ENCODE peak calls at places on chromosomes 12 and 14, in seven cellular contexts. O, I, J, Q, D, W and S are unnamed samples.
A peak's percentile ranks its signal among the peaks of the same experiment; 100 is the strongest.

GRCh38 chr14:49492151-49492550 is 94.0 kb downstream of the RPS29 start:
- DNase-seq in O (no peak), I (no peak), J (no peak), Q (no peak), D (no peak), W (no peak), S (no peak)

GRCh38 chr12:51023625-51024395 is 2.4 kb downstream of the SLC11A2 start:
- DNase-seq in O (peak; percentile 25), I (no peak), J (no peak), Q (peak; percentile 30), D (no peak), W (no peak), S (no peak)

GRCh38 chr14:76955575-76956252 is 72.8 kb downstream of the IRF2BPL start:
- DNase-seq in O (peak; percentile 33), I (no peak), J (peak; percentile 85), Q (peak; percentile 75), D (no peak), W (peak; percentile 36), S (no peak)

GRCh38 chr12:25377475-25378179 is 126.9 kb upstream of the KRAS start:
- DNase-seq in O (peak; percentile 33), I (no peak), J (peak; percentile 77), Q (no peak), D (no peak), W (no peak), S (no peak)

GRCh38 chr12:123931686-123932321 is 40.8 kb downstream of the CCDC92 start:
- DNase-seq in O (no peak), I (no peak), J (no peak), Q (no peak), D (no peak), W (peak; percentile 29), S (no peak)

GRCh38 chr12:24743891-24744793 is 204.8 kb downstream of the BCAT1 start:
- DNase-seq in O (peak; percentile 50), I (no peak), J (no peak), Q (no peak), D (no peak), W (no peak), S (no peak)

GRCh38 chr14:33805593-33805992 is 145.3 kb downstream of the EGLN3 start:
- DNase-seq in O (no peak), I (no peak), J (no peak), Q (no peak), D (no peak), W (no peak), S (no peak)

GRCh38 chr12:16325426-16325825 is 22.0 kb upstream of the MGST1 start:
- DNase-seq in O (no peak), I (no peak), J (no peak), Q (no peak), D (no peak), W (no peak), S (no peak)

GRCh38 chr14:36975834-36976233 is 196.6 kb downstream of the SLC25A21 start:
- DNase-seq in O (no peak), I (no peak), J (peak; percentile 46), Q (no peak), D (no peak), W (no peak), S (no peak)

GRCh38 chr12:105226219-105226618 is 9.8 kb downstream of the APPL2 start:
- DNase-seq in O (peak; percentile 89), I (no peak), J (peak; percentile 97), Q (peak; percentile 83), D (no peak), W (peak; percentile 4), S (no peak)

GRCh38 chr12:74849801-74850200 is 312.2 kb downstream of the ATXN7L3B start:
- DNase-seq in O (no peak), I (no peak), J (no peak), Q (no peak), D (no peak), W (no peak), S (no peak)

GRCh38 chr12:12839886-12840285 is 26.7 kb downstream of the DDX47 start:
- DNase-seq in O (peak; percentile 68), I (no peak), J (peak; percentile 95), Q (peak; percentile 85), D (no peak), W (no peak), S (no peak)

GRCh38 chr14:102930753-102931579 is 8.5 kb downstream of the AMN start:
- DNase-seq in O (peak; percentile 10), I (peak; percentile 71), J (peak; percentile 44), Q (peak; percentile 59), D (no peak), W (no peak), S (no peak)

GRCh38 chr12:114901316-114901715 is 217.3 kb upstream of the TBX3 start:
- DNase-seq in O (no peak), I (no peak), J (no peak), Q (no peak), D (no peak), W (no peak), S (no peak)

GRCh38 chr14:100159865-100160533 is 554 bp upstream of the DEGS2 start:
- DNase-seq in O (no peak), I (peak; percentile 67), J (no peak), Q (no peak), D (no peak), W (no peak), S (no peak)

DNA sequence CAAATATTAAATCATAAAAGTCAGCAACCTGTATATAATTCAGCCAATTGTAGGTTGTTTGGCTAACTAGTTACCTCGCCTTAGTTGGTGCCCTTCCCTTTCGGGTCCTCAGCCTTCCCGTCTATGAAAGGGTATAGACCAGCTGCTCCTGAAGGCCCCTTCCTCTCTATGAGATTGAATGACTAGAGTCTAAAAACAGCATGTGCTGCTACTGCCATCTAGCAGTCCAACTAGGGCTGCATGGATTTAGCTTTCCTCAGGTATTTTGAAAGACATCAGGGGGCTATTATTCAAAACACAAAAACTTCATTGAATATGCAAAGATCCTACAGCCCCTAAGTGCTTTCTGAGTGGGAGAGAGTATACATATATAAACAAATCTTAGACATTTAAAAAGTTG is 37.0 kb upstream of the TMEM263 start:
- DNase-seq in O (peak; percentile 30), I (peak; percentile 50), J (peak; percentile 50), Q (no peak), D (no peak), W (no peak), S (no peak)
- TF ChIP-seq CTCF in O (peak; percentile 59), I (no peak), J (peak; percentile 58), Q (no peak), D (peak; percentile 73), W (no peak), S (peak; percentile 71)

GRCh38 chr12:81610955-81611889 is 147.9 kb downstream of the PPFIA2 start:
- DNase-seq in O (peak; percentile 8), I (peak; percentile 12), J (no peak), Q (no peak), D (no peak), W (no peak), S (no peak)
- TF ChIP-seq CTCF in O (peak; percentile 41), I (no peak), J (no peak), Q (no peak), D (peak; percentile 41), W (no peak), S (peak; percentile 35)

GRCh38 chr14:78593949-78594348 is 423.8 kb downstream of the NRXN3 start:
- DNase-seq in O (no peak), I (no peak), J (no peak), Q (no peak), D (no peak), W (no peak), S (no peak)

GRCh38 chr14:78598046-78598652 is 428.0 kb downstream of the NRXN3 start:
- DNase-seq in O (peak; percentile 64), I (peak; percentile 74), J (peak; percentile 76), Q (peak; percentile 46), D (peak; percentile 53), W (peak; percentile 1), S (no peak)

GRCh38 chr14:78595797-78596196 is 425.6 kb downstream of the NRXN3 start:
- DNase-seq in O (peak; percentile 0), I (peak; percentile 33), J (peak; percentile 34), Q (no peak), D (no peak), W (no peak), S (no peak)
- TF ChIP-seq CTCF in O (peak; percentile 8), I (no peak), J (peak; percentile 34), Q (no peak), D (peak; percentile 34), W (no peak), S (no peak)

GRCh38 chr14:104001003-104001402 is 58.7 kb upstream of the RD3L start:
- DNase-seq in O (no peak), I (peak; percentile 54), J (no peak), Q (no peak), D (no peak), W (no peak), S (no peak)
- TF ChIP-seq CTCF in O (peak; percentile 7), I (peak; percentile 62), J (no peak), Q (no peak), D (peak; percentile 46), W (no peak), S (peak; percentile 23)

GRCh38 chr12:45518516-45519235 is 210.8 kb upstream of the ARID2 start:
- DNase-seq in O (no peak), I (no peak), J (no peak), Q (no peak), D (no peak), W (peak; percentile 11), S (no peak)
- TF ChIP-seq CTCF in O (no peak), I (no peak), J (no peak), Q (no peak), D (no peak), W (no peak), S (no peak)

GRCh38 chr12:5073838-5074237 is 30.2 kb downstream of the KCNA5 start:
- DNase-seq in O (peak; percentile 30), I (peak; percentile 56), J (peak; percentile 46), Q (no peak), D (no peak), W (no peak), S (no peak)
- TF ChIP-seq CTCF in O (peak; percentile 45), I (no peak), J (peak; percentile 43), Q (no peak), D (peak; percentile 36), W (no peak), S (peak; percentile 9)

GRCh38 chr12:53199700-53200099 is 7.4 kb downstream of the ITGB7 start:
- DNase-seq in O (no peak), I (no peak), J (no peak), Q (no peak), D (no peak), W (no peak), S (no peak)
- TF ChIP-seq CTCF in O (no peak), I (no peak), J (no peak), Q (no peak), D (no peak), W (no peak), S (no peak)